ENCODE peak calls at places on chromosomes 7 and 10, in six cellular contexts. One of them, this sample, is unnamed.

GRCh38 chr7:13551503-13551902 is 438.0 kb downstream of the ETV1 start:
- DNase-seq in Right ventricle myocardium superior: no peak
- DNase-seq in H9: no peak
- DNase-seq in tibial nerve: no peak
- DNase-seq in germinal center: no peak
- DNase-seq in HCEC 1CT: no peak
- DNase-seq in this sample: no peak

GRCh38 chr7:38367301-38367700 is 93.9 kb upstream of the TARP start:
- DNase-seq in Right ventricle myocardium superior: no peak
- DNase-seq in H9: no peak
- DNase-seq in tibial nerve: no peak
- DNase-seq in germinal center: no peak
- DNase-seq in HCEC 1CT: no peak
- DNase-seq in this sample: no peak

GRCh38 chr7:116951366-116952292 is 1.7 kb upstream of the ST7 start:
- DNase-seq in Right ventricle myocardium superior: no peak
- DNase-seq in H9: no peak
- DNase-seq in tibial nerve: no peak
- DNase-seq in germinal center: no peak
- DNase-seq in HCEC 1CT: no peak
- DNase-seq in this sample: no peak

GRCh38 chr10:125217986-125218675 is 57.8 kb upstream of the CTBP2 start:
- DNase-seq in Right ventricle myocardium superior: no peak
- DNase-seq in H9: peak; percentile 51
- DNase-seq in tibial nerve: no peak
- DNase-seq in germinal center: no peak
- DNase-seq in HCEC 1CT: no peak
- DNase-seq in this sample: peak; percentile 45

GRCh38 chr10:22605168-22605567 is 109.2 kb downstream of the PIP4K2A start:
- DNase-seq in Right ventricle myocardium superior: no peak
- DNase-seq in H9: no peak
- DNase-seq in tibial nerve: no peak
- DNase-seq in germinal center: peak; percentile 13
- DNase-seq in HCEC 1CT: peak; percentile 84
- DNase-seq in this sample: no peak

GRCh38 chr7:107344799-107345198 is 125.1 kb upstream of the GPR22 start:
- DNase-seq in Right ventricle myocardium superior: no peak
- DNase-seq in H9: no peak
- DNase-seq in tibial nerve: no peak
- DNase-seq in germinal center: no peak
- DNase-seq in HCEC 1CT: no peak
- DNase-seq in this sample: no peak

GRCh38 chr10:114876602-114877300 is 55.2 kb downstream of the FHIP2A start:
- DNase-seq in Right ventricle myocardium superior: peak; percentile 74
- DNase-seq in H9: peak; percentile 85
- DNase-seq in tibial nerve: peak; percentile 46
- DNase-seq in germinal center: peak; percentile 59
- DNase-seq in HCEC 1CT: peak; percentile 66
- DNase-seq in this sample: peak; percentile 84

GRCh38 chr10:61286695-61287094 is 166.5 kb downstream of the TMEM26 start:
- DNase-seq in Right ventricle myocardium superior: no peak
- DNase-seq in H9: no peak
- DNase-seq in tibial nerve: no peak
- DNase-seq in germinal center: peak; percentile 5
- DNase-seq in HCEC 1CT: no peak
- DNase-seq in this sample: no peak

GRCh38 chr10:79298403-79299244 is 48.6 kb upstream of the PPIF start:
- DNase-seq in Right ventricle myocardium superior: peak; percentile 63
- DNase-seq in H9: no peak
- DNase-seq in tibial nerve: peak; percentile 36
- DNase-seq in germinal center: no peak
- DNase-seq in HCEC 1CT: peak; percentile 98
- DNase-seq in this sample: peak; percentile 65

GRCh38 chr7:50657912-50658311 is 92.7 kb upstream of the DDC start:
- DNase-seq in Right ventricle myocardium superior: no peak
- DNase-seq in H9: no peak
- DNase-seq in tibial nerve: no peak
- DNase-seq in germinal center: no peak
- DNase-seq in HCEC 1CT: no peak
- DNase-seq in this sample: no peak

GRCh38 chr10:43816351-43817321 is 168.0 kb upstream of the ZNF32 start:
- DNase-seq in Right ventricle myocardium superior: no peak
- DNase-seq in H9: no peak
- DNase-seq in tibial nerve: no peak
- DNase-seq in germinal center: peak; percentile 10
- DNase-seq in HCEC 1CT: peak; percentile 69
- DNase-seq in this sample: no peak

GRCh38 chr7:98021588-98022351 is 31.8 kb upstream of the OCM2 start:
- DNase-seq in Right ventricle myocardium superior: peak; percentile 88
- DNase-seq in H9: peak; percentile 80
- DNase-seq in tibial nerve: peak; percentile 68
- DNase-seq in germinal center: peak; percentile 77
- DNase-seq in HCEC 1CT: peak; percentile 47
- DNase-seq in this sample: peak; percentile 86

GRCh38 chr10:124287071-124287685 is 131.5 kb downstream of the OAT start:
- DNase-seq in Right ventricle myocardium superior: no peak
- DNase-seq in H9: no peak
- DNase-seq in tibial nerve: no peak
- DNase-seq in germinal center: no peak
- DNase-seq in HCEC 1CT: no peak
- DNase-seq in this sample: no peak

GRCh38 chr10:3131098-3131497 is 41.5 kb downstream of the PITRM1 start:
- DNase-seq in Right ventricle myocardium superior: no peak
- DNase-seq in H9: no peak
- DNase-seq in tibial nerve: no peak
- DNase-seq in germinal center: no peak
- DNase-seq in HCEC 1CT: peak; percentile 47
- DNase-seq in this sample: no peak

GRCh38 chr10:124745678-124746077 is 1.5 kb upstream of the FAM53B start:
- DNase-seq in Right ventricle myocardium superior: no peak
- DNase-seq in H9: no peak
- DNase-seq in tibial nerve: peak; percentile 45
- DNase-seq in germinal center: peak; percentile 59
- DNase-seq in HCEC 1CT: peak; percentile 39
- DNase-seq in this sample: no peak

GRCh38 chr10:133157662-133158436 is 2.2 kb upstream of the KNDC1 start:
- DNase-seq in Right ventricle myocardium superior: no peak
- DNase-seq in H9: peak; percentile 30
- DNase-seq in tibial nerve: no peak
- DNase-seq in germinal center: no peak
- DNase-seq in HCEC 1CT: no peak
- DNase-seq in this sample: no peak

GRCh38 chr7:135508853-135509588 is 881 bp downstream of the CNOT4 start:
- DNase-seq in Right ventricle myocardium superior: no peak
- DNase-seq in H9: peak; percentile 28
- DNase-seq in tibial nerve: peak; percentile 12
- DNase-seq in germinal center: peak; percentile 33
- DNase-seq in HCEC 1CT: peak; percentile 16
- DNase-seq in this sample: peak; percentile 35

GRCh38 chr7:97971990-97972943 is 17.7 kb downstream of the OCM2 start:
- DNase-seq in Right ventricle myocardium superior: peak; percentile 91
- DNase-seq in H9: peak; percentile 61
- DNase-seq in tibial nerve: peak; percentile 58
- DNase-seq in germinal center: peak; percentile 90
- DNase-seq in HCEC 1CT: peak; percentile 69
- DNase-seq in this sample: peak; percentile 66

GRCh38 chr10:73261362-73261995 is 9.0 kb upstream of the MRPS16 start:
- DNase-seq in Right ventricle myocardium superior: no peak
- DNase-seq in H9: no peak
- DNase-seq in tibial nerve: no peak
- DNase-seq in germinal center: no peak
- DNase-seq in HCEC 1CT: no peak
- DNase-seq in this sample: no peak

GRCh38 chr10:71582019-71582418 is 137.6 kb downstream of the C10orf105 start:
- DNase-seq in Right ventricle myocardium superior: no peak
- DNase-seq in H9: peak; percentile 50
- DNase-seq in tibial nerve: no peak
- DNase-seq in germinal center: no peak
- DNase-seq in HCEC 1CT: peak; percentile 25
- DNase-seq in this sample: peak; percentile 60

GRCh38 chr7:2971914-2972530 is 71.6 kb downstream of the CARD11 start:
- DNase-seq in Right ventricle myocardium superior: no peak
- DNase-seq in H9: no peak
- DNase-seq in tibial nerve: no peak
- DNase-seq in germinal center: no peak
- DNase-seq in HCEC 1CT: no peak
- DNase-seq in this sample: no peak

GRCh38 chr10:47408606-47409005 is 24.5 kb upstream of the ZNF488 start:
- DNase-seq in Right ventricle myocardium superior: no peak
- DNase-seq in H9: no peak
- DNase-seq in tibial nerve: no peak
- DNase-seq in germinal center: no peak
- DNase-seq in HCEC 1CT: no peak
- DNase-seq in this sample: no peak

GRCh38 chr10:47353351-47353750 is 5.2 kb downstream of the RBP3 start:
- DNase-seq in Right ventricle myocardium superior: no peak
- DNase-seq in H9: no peak
- DNase-seq in tibial nerve: no peak
- DNase-seq in germinal center: no peak
- DNase-seq in HCEC 1CT: no peak
- DNase-seq in this sample: no peak

GRCh38 chr7:158004123-158004490 is 583.5 kb downstream of the PTPRN2 start:
- DNase-seq in Right ventricle myocardium superior: no peak
- DNase-seq in H9: no peak
- DNase-seq in tibial nerve: no peak
- DNase-seq in germinal center: no peak
- DNase-seq in HCEC 1CT: no peak
- DNase-seq in this sample: no peak

GRCh38 chr7:131602994-131603372 is 46.6 kb upstream of the PODXL start:
- DNase-seq in Right ventricle myocardium superior: no peak
- DNase-seq in H9: no peak
- DNase-seq in tibial nerve: no peak
- DNase-seq in germinal center: no peak
- DNase-seq in HCEC 1CT: no peak
- DNase-seq in this sample: no peak

GRCh38 chr10:124802313-124802675 is 675 bp downstream of the ABRAXAS2 start:
- DNase-seq in Right ventricle myocardium superior: no peak
- DNase-seq in H9: no peak
- DNase-seq in tibial nerve: no peak
- DNase-seq in germinal center: peak; percentile 51
- DNase-seq in HCEC 1CT: no peak
- DNase-seq in this sample: no peak

GRCh38 chr10:100008142-100008522 is 1.6 kb downstream of the DNMBP start:
- DNase-seq in Right ventricle myocardium superior: no peak
- DNase-seq in H9: no peak
- DNase-seq in tibial nerve: no peak
- DNase-seq in germinal center: no peak
- DNase-seq in HCEC 1CT: peak; percentile 61
- DNase-seq in this sample: no peak

GRCh38 chr7:109178342-109178741 is 608.7 kb downstream of the DNAJB9 start:
- DNase-seq in Right ventricle myocardium superior: no peak
- DNase-seq in H9: no peak
- DNase-seq in tibial nerve: no peak
- DNase-seq in germinal center: no peak
- DNase-seq in HCEC 1CT: no peak
- DNase-seq in this sample: no peak

GRCh38 chr10:88457680-88458079 is 125.4 kb downstream of the RNLS start:
- DNase-seq in Right ventricle myocardium superior: no peak
- DNase-seq in H9: no peak
- DNase-seq in tibial nerve: no peak
- DNase-seq in germinal center: no peak
- DNase-seq in HCEC 1CT: no peak
- DNase-seq in this sample: no peak

GRCh38 chr10:56095506-56096225 is 265.4 kb downstream of the ZWINT start:
- DNase-seq in Right ventricle myocardium superior: no peak
- DNase-seq in H9: no peak
- DNase-seq in tibial nerve: no peak
- DNase-seq in germinal center: no peak
- DNase-seq in HCEC 1CT: no peak
- DNase-seq in this sample: peak; percentile 33

GRCh38 chr7:42084263-42084662 is 152.7 kb downstream of the GLI3 start:
- DNase-seq in Right ventricle myocardium superior: no peak
- DNase-seq in H9: no peak
- DNase-seq in tibial nerve: no peak
- DNase-seq in germinal center: no peak
- DNase-seq in HCEC 1CT: no peak
- DNase-seq in this sample: no peak

GRCh38 chr10:28984431-28984830 is 304.4 kb upstream of the LYZL1 start:
- DNase-seq in Right ventricle myocardium superior: peak; percentile 92
- DNase-seq in H9: no peak
- DNase-seq in tibial nerve: peak; percentile 66
- DNase-seq in germinal center: no peak
- DNase-seq in HCEC 1CT: peak; percentile 63
- DNase-seq in this sample: peak; percentile 43

GRCh38 chr10:121696854-121697253 is 98.6 kb upstream of the FGFR2 start:
- DNase-seq in Right ventricle myocardium superior: no peak
- DNase-seq in H9: peak; percentile 74
- DNase-seq in tibial nerve: no peak
- DNase-seq in germinal center: peak; percentile 24
- DNase-seq in HCEC 1CT: peak; percentile 16
- DNase-seq in this sample: peak; percentile 47

GRCh38 chr10:5609952-5610616 is 56.3 kb downstream of the ASB13 start:
- DNase-seq in Right ventricle myocardium superior: no peak
- DNase-seq in H9: no peak
- DNase-seq in tibial nerve: no peak
- DNase-seq in germinal center: no peak
- DNase-seq in HCEC 1CT: no peak
- DNase-seq in this sample: no peak

GRCh38 chr10:32972454-32972853 is 14.4 kb upstream of the ITGB1 start:
- DNase-seq in Right ventricle myocardium superior: no peak
- DNase-seq in H9: no peak
- DNase-seq in tibial nerve: no peak
- DNase-seq in germinal center: peak; percentile 19
- DNase-seq in HCEC 1CT: no peak
- DNase-seq in this sample: no peak

GRCh38 chr10:101441539-101442455 is 87.8 kb downstream of the BTRC start:
- DNase-seq in Right ventricle myocardium superior: no peak
- DNase-seq in H9: no peak
- DNase-seq in tibial nerve: peak; percentile 16
- DNase-seq in germinal center: peak; percentile 62
- DNase-seq in HCEC 1CT: peak; percentile 82
- DNase-seq in this sample: peak; percentile 44

GRCh38 chr10:122419890-122420623 is 34.4 kb upstream of the ARMS2 start:
- DNase-seq in Right ventricle myocardium superior: no peak
- DNase-seq in H9: no peak
- DNase-seq in tibial nerve: no peak
- DNase-seq in germinal center: no peak
- DNase-seq in HCEC 1CT: peak; percentile 77
- DNase-seq in this sample: no peak

This sample was measured in ELF-1.